ENCODE peak calls at places on chromosomes 13 and 19, in six cellular contexts. I, N, O, P, H and K are unnamed samples.

GRCh38 chr19:13499682-13500081 is 6.6 kb downstream of the CACNA1A start:
- DNase-seq in I (no peak), N (no peak), O (no peak), P (no peak), H (no peak), K (no peak)

GRCh38 chr13:52846567-52847321 is 1.7 kb downstream of the PCDH8 start:
- DNase-seq in I (peak), N (no peak), O (no peak), P (peak), H (no peak), K (peak)

GRCh38 chr19:34120846-34121639 is 51.3 kb upstream of the LSM14A start:
- DNase-seq in I (no peak), N (no peak), O (peak), P (peak), H (peak), K (no peak)

GRCh38 chr13:41780736-41781708 is 179.9 kb downstream of the VWA8 start:
- DNase-seq in I (no peak), N (no peak), O (no peak), P (no peak), H (no peak), K (no peak)

GRCh38 chr19:49436381-49437017 is 4.8 kb downstream of the SLC17A7 start:
- DNase-seq in I (no peak), N (no peak), O (no peak), P (no peak), H (peak), K (no peak)

GRCh38 chr13:79631260-79631659 is 150.3 kb downstream of the NDFIP2 start:
- DNase-seq in I (no peak), N (no peak), O (no peak), P (no peak), H (no peak), K (no peak)

GRCh38 chr19:32489971-32490370 is 84.4 kb downstream of the DPY19L3 start:
- DNase-seq in I (no peak), N (no peak), O (no peak), P (no peak), H (no peak), K (no peak)

GRCh38 chr19:29922972-29923371 is 19.1 kb upstream of the URI1 start:
- DNase-seq in I (no peak), N (no peak), O (no peak), P (no peak), H (no peak), K (no peak)

GRCh38 chr19:16368385-16369305 is 44.0 kb downstream of the KLF2 start:
- DNase-seq in I (no peak), N (no peak), O (peak), P (peak), H (no peak), K (no peak)

GRCh38 chr13:40287428-40287827 is 379.0 kb downstream of the FOXO1 start:
- DNase-seq in I (no peak), N (no peak), O (no peak), P (no peak), H (no peak), K (no peak)

GRCh38 chr19:55486043-55486970 is 1.3 kb downstream of the NAT14 start:
- DNase-seq in I (no peak), N (no peak), O (no peak), P (no peak), H (no peak), K (peak)

GRCh38 chr19:4297901-4298771 is 4.1 kb downstream of the TMIGD2 start:
- DNase-seq in I (no peak), N (no peak), O (no peak), P (no peak), H (no peak), K (no peak)

GRCh38 chr13:110017379-110017778 is 231.0 kb upstream of the IRS2 start:
- DNase-seq in I (no peak), N (no peak), O (no peak), P (no peak), H (no peak), K (no peak)

GRCh38 chr19:45515807-45516401 is 8.6 kb downstream of the VASP start:
- DNase-seq in I (no peak), N (no peak), O (no peak), P (no peak), H (no peak), K (no peak)